ENCODE peak calls at places on chromosomes 11 and 22, in seven cellular contexts. X is GM23338, D is EL, A is KBM-7, J is IMR-90, S is A549, W is NCI-H774. T is an unnamed sample.

GRCh38 chr11:69429716-69430491 is 51.6 kb upstream of the LINC01488 start:
- DNase-seq in X (no peak), D (no peak), A (no peak), J (no peak), S (no peak), W (no peak), T (no peak)

GRCh38 chr22:43467171-43467570 is 55.4 kb downstream of the MPPED1 start:
- DNase-seq in X (no peak), D (no peak), A (no peak), J (no peak), S (no peak), W (no peak), T (no peak)

GRCh38 chr22:47298017-47298820 is 535.8 kb downstream of the TBC1D22A start:
- DNase-seq in X (no peak), D (no peak), A (no peak), J (no peak), S (no peak), W (no peak), T (no peak)

GRCh38 chr11:65182258-65183170 is 786 bp downstream of the CAPN1 start:
- DNase-seq in X (peak; percentile 93), D (peak; percentile 25), A (no peak), J (no peak), S (peak; percentile 36), W (peak; percentile 12), T (no peak)

GRCh38 chr22:37330200-37331033 is 48.1 kb downstream of the CYTH4 start:
- DNase-seq in X (peak; percentile 97), D (peak; percentile 73), A (peak; percentile 79), J (peak; percentile 90), S (peak; percentile 87), W (no peak), T (peak; percentile 83)

GRCh38 chr22:38755155-38755910 is 465 bp downstream of the SUN2 start:
- DNase-seq in X (peak; percentile 66), D (peak; percentile 88), A (peak; percentile 51), J (peak; percentile 48), S (peak; percentile 73), W (no peak), T (peak; percentile 63)

GRCh38 chr22:27433585-27434190 is 367.9 kb downstream of the MN1 start:
- DNase-seq in X (no peak), D (no peak), A (no peak), J (peak; percentile 19), S (no peak), W (no peak), T (no peak)

GRCh38 chr11:3074912-3075589 is 17.8 kb upstream of the CARS1 start:
- DNase-seq in X (no peak), D (no peak), A (no peak), J (no peak), S (no peak), W (peak; percentile 29), T (no peak)

GRCh38 chr22:33028191-33028700 is 29.9 kb downstream of the SYN3 start:
- DNase-seq in X (no peak), D (no peak), A (no peak), J (no peak), S (no peak), W (no peak), T (no peak)

GRCh38 chr11:85752201-85752889 is 58.6 kb downstream of the SYTL2 start:
- DNase-seq in X (no peak), D (no peak), A (no peak), J (no peak), S (no peak), W (no peak), T (no peak)

GRCh38 chr11:78212586-78213371 is 24.1 kb downstream of the USP35 start:
- DNase-seq in X (no peak), D (no peak), A (no peak), J (peak; percentile 76), S (no peak), W (no peak), T (no peak)

GRCh38 chr22:25903294-25903693 is 161.3 kb downstream of the MYO18B start:
- DNase-seq in X (peak; percentile 85), D (no peak), A (no peak), J (no peak), S (peak; percentile 12), W (no peak), T (peak; percentile 8)

GRCh38 chr11:69218271-69218682 is 62.5 kb downstream of the SMIM38 start:
- DNase-seq in X (no peak), D (no peak), A (no peak), J (peak; percentile 15), S (no peak), W (no peak), T (peak; percentile 61)

GRCh38 chr22:50613291-50613981 is 12.8 kb downstream of the MAPK8IP2 start:
- DNase-seq in X (peak; percentile 72), D (no peak), A (no peak), J (no peak), S (no peak), W (peak; percentile 40), T (no peak)

GRCh38 chr11:115439385-115439784 is 64.8 kb downstream of the CADM1 start:
- DNase-seq in X (no peak), D (peak; percentile 0), A (no peak), J (peak; percentile 79), S (no peak), W (no peak), T (no peak)

GRCh38 chr11:93000511-93001476 is 31.3 kb downstream of the MTNR1B start:
- DNase-seq in X (no peak), D (peak; percentile 91), A (no peak), J (peak; percentile 95), S (peak; percentile 87), W (no peak), T (no peak)

GRCh38 chr11:129277216-129277838 is 85.2 kb upstream of the ARHGAP32 start:
- DNase-seq in X (no peak), D (peak; percentile 21), A (no peak), J (peak; percentile 20), S (no peak), W (no peak), T (no peak)

GRCh38 chr11:115776916-115777315 is 272.7 kb upstream of the CADM1 start:
- DNase-seq in X (no peak), D (no peak), A (no peak), J (no peak), S (no peak), W (no peak), T (no peak)

GRCh38 chr11:119254239-119254638 is 48.1 kb downstream of the CBL start:
- DNase-seq in X (no peak), D (no peak), A (no peak), J (no peak), S (no peak), W (no peak), T (no peak)

GRCh38 chr11:45193695-45194094 is 47.3 kb downstream of the PRDM11 start:
- DNase-seq in X (no peak), D (no peak), A (no peak), J (no peak), S (no peak), W (no peak), T (no peak)

GRCh38 chr11:10382518-10382917 is 72.5 kb upstream of the AMPD3 start:
- DNase-seq in X (peak; percentile 80), D (peak; percentile 21), A (peak; percentile 40), J (no peak), S (peak; percentile 64), W (no peak), T (peak; percentile 59)

GRCh38 chr11:34379081-34379480 is 21.3 kb upstream of the ABTB2 start:
- DNase-seq in X (no peak), D (peak; percentile 78), A (peak; percentile 80), J (peak; percentile 36), S (no peak), W (no peak), T (no peak)

GRCh38 chr22:23688571-23688970 is 2.2 kb upstream of the RGL4 start:
- DNase-seq in X (no peak), D (no peak), A (no peak), J (no peak), S (no peak), W (no peak), T (no peak)

GRCh38 chr11:72831521-72832300 is 17.5 kb downstream of the ATG16L2 start:
- DNase-seq in X (peak; percentile 94), D (peak; percentile 78), A (peak; percentile 86), J (peak; percentile 71), S (peak; percentile 77), W (peak; percentile 80), T (peak; percentile 90)

GRCh38 chr11:73156114-73156513 is 14.0 kb upstream of the FCHSD2 start:
- DNase-seq in X (no peak), D (no peak), A (no peak), J (no peak), S (no peak), W (no peak), T (no peak)

GRCh38 chr22:20750461-20751184 is 23.3 kb upstream of the SERPIND1 start:
- DNase-seq in X (no peak), D (peak; percentile 85), A (no peak), J (peak; percentile 90), S (peak; percentile 25), W (peak; percentile 12), T (peak; percentile 48)

GRCh38 chr11:93528757-93529639 is 14.2 kb downstream of the SMCO4 start:
- DNase-seq in X (no peak), D (no peak), A (peak; percentile 28), J (no peak), S (no peak), W (no peak), T (no peak)

GRCh38 chr22:46425011-46425410 is 89.5 kb downstream of the TRMU start:
- DNase-seq in X (no peak), D (peak; percentile 80), A (no peak), J (peak; percentile 72), S (no peak), W (no peak), T (no peak)

GRCh38 chr11:124867700-124868099 is 2.5 kb downstream of the ROBO3 start:
- DNase-seq in X (peak; percentile 74), D (peak; percentile 43), A (peak; percentile 31), J (peak; percentile 32), S (peak; percentile 40), W (no peak), T (peak; percentile 60)

GRCh38 chr11:18485905-18486528 is 30.4 kb downstream of the LDHAL6A start:
- DNase-seq in X (no peak), D (no peak), A (no peak), J (no peak), S (no peak), W (no peak), T (no peak)

GRCh38 chr11:12274558-12275197 is 102.7 kb upstream of the PARVA start:
- DNase-seq in X (no peak), D (peak; percentile 58), A (no peak), J (peak; percentile 73), S (no peak), W (no peak), T (no peak)

GRCh38 chr22:25105817-25106650 is 93.6 kb upstream of the CRYBB3 start:
- DNase-seq in X (no peak), D (no peak), A (no peak), J (no peak), S (no peak), W (no peak), T (no peak)

GRCh38 chr11:77074205-77074604 is 7.4 kb downstream of the CAPN5 start:
- DNase-seq in X (no peak), D (no peak), A (no peak), J (no peak), S (no peak), W (no peak), T (no peak)

T was measured in A673.